ENCODE peak calls at places on chromosomes 4 and X, in four cellular contexts. D, E, Z and G are unnamed samples.

GRCh38 chrX:136636121-136636520 is 11.8 kb upstream of the CD40LG start:
- DNase-seq in Z (no peak), E (no peak), D (no peak), G (no peak)

GRCh38 chr4:74674750-74675149 is 119.6 kb downstream of the BTC start:
- DNase-seq in E (no peak), D (no peak), Z (no peak), G (no peak)

GRCh38 chrX:63718010-63718694 is 66.9 kb downstream of the ARHGEF9 start:
- DNase-seq in Z (no peak), E (no peak), D (no peak), G (no peak)

GRCh38 chrX:154114652-154115051 is 17.1 kb upstream of the MECP2 start:
- DNase-seq in Z (no peak), D (no peak), E (no peak), G (no peak)

GRCh38 chr4:101279377-101279871 is 67.9 kb downstream of the PPP3CA start:
- DNase-seq in D (no peak), E (no peak), Z (no peak), G (no peak)

GRCh38 chr4:158729716-158730559 is 6.7 kb upstream of the PPID start:
- DNase-seq in E (peak; percentile 0), D (no peak), Z (peak; percentile 77), G (peak; percentile 58)

GRCh38 chr4:89161841-89162240 is 50.5 kb downstream of the TIGD2 start:
- DNase-seq in D (no peak), Z (no peak), E (no peak), G (no peak)

GRCh38 chrX:110992611-110993010 is 103.4 kb upstream of the PAK3 start:
- DNase-seq in Z (no peak), E (peak; percentile 57), D (peak; percentile 1), G (peak; percentile 7)

GRCh38 chrX:38662640-38663039 is 101.3 kb downstream of the TSPAN7 start:
- DNase-seq in E (no peak), Z (no peak), D (no peak), G (no peak)